ENCODE peak calls at places on chromosomes 5 and 9, in six cellular contexts. N, J, S, Z, C and L are unnamed samples.

GRCh38 chr5:126210955-126211354 is 212.3 kb upstream of the GRAMD2B start:
- DNase-seq in N (no peak), J (no peak), S (no peak), Z (no peak), C (no peak), L (no peak)

GRCh38 chr9:108694191-108694590 is 161.6 kb downstream of the ACTL7B start:
- DNase-seq in N (no peak), J (no peak), S (no peak), Z (no peak), C (no peak), L (no peak)

GRCh38 chr5:172707285-172708182 is 63.5 kb downstream of the DUSP1 start:
- DNase-seq in N (no peak), J (peak; percentile 57), S (no peak), Z (no peak), C (no peak), L (no peak)

GRCh38 chr5:153480401-153480800 is 10.1 kb upstream of the GRIA1 start:
- DNase-seq in N (no peak), J (no peak), S (no peak), Z (no peak), C (no peak), L (no peak)

GRCh38 chr5:73204733-73205132 is 31.7 kb downstream of the TMEM174 start:
- DNase-seq in N (no peak), J (no peak), S (no peak), Z (no peak), C (no peak), L (no peak)

GRCh38 chr9:129430940-129431693 is 189.8 kb downstream of the C9orf50 start:
- DNase-seq in N (no peak), J (no peak), S (no peak), Z (no peak), C (no peak), L (no peak)

GRCh38 chr9:97518909-97519307 is 17.4 kb downstream of the TMOD1 start:
- DNase-seq in N (no peak), J (no peak), S (no peak), Z (peak; percentile 73), C (no peak), L (no peak)

GRCh38 chr9:98380065-98380681 is 124.7 kb upstream of the TBC1D2 start:
- DNase-seq in N (peak; percentile 18), J (peak; percentile 75), S (no peak), Z (no peak), C (no peak), L (no peak)

GRCh38 chr9:136538599-136539426 is 7.0 kb downstream of the NOTCH1 start:
- DNase-seq in N (no peak), J (peak; percentile 16), S (peak; percentile 26), Z (peak; percentile 82), C (no peak), L (no peak)

GRCh38 chr9:27566118-27566517 is 7.2 kb downstream of the C9orf72 start:
- DNase-seq in N (no peak), J (no peak), S (no peak), Z (no peak), C (no peak), L (no peak)

GRCh38 chr5:154479160-154479943 is 1.3 kb upstream of the HAND1 start:
- DNase-seq in N (no peak), J (no peak), S (no peak), Z (no peak), C (no peak), L (no peak)